ENCODE peak calls at places on chromosomes 1 and 21, in five cellular contexts. P, N, O, J and W are unnamed samples.

GRCh38 chr21:33374080-33374873 is 28.9 kb upstream of the IFNGR2 start:
- DNase-seq in O (peak), J (no peak), P (peak), N (no peak), W (no peak)

GRCh38 chr21:45084121-45084520 is 9.7 kb downstream of the ADARB1 start:
- DNase-seq in J (no peak), P (no peak), O (no peak), N (no peak), W (no peak)

GRCh38 chr21:37560385-37560784 is 193.8 kb downstream of the DYRK1A start:
- DNase-seq in P (no peak), O (no peak), J (no peak), N (no peak), W (no peak)

GRCh38 chr1:80882552-80882951 is 918.2 kb upstream of the ADGRL2 start:
- DNase-seq in O (no peak), N (no peak), P (peak), J (no peak), W (no peak)

GRCh38 chr1:10379101-10379620 is 19.7 kb upstream of the PGD start:
- DNase-seq in O (no peak), J (no peak), N (no peak), P (no peak), W (no peak)

GRCh38 chr1:163178628-163179027 is 24.1 kb downstream of the RGS5 start:
- DNase-seq in P (no peak), O (no peak), J (no peak), N (no peak), W (no peak)

GRCh38 chr1:197343663-197344273 is 75.7 kb downstream of the CRB1 start:
- DNase-seq in O (no peak), P (no peak), N (no peak), J (no peak), W (no peak)

GRCh38 chr1:213366141-213366831 is 315.2 kb downstream of the RPS6KC1 start:
- DNase-seq in J (no peak), O (no peak), P (no peak), N (no peak), W (no peak)

GRCh38 chr1:161885013-161885412 is 118.9 kb downstream of the ATF6 start:
- DNase-seq in N (no peak), J (no peak), P (peak), O (no peak), W (peak)

GRCh38 chr21:34726627-34727337 is 58.0 kb downstream of the CLIC6 start:
- DNase-seq in O (no peak), P (no peak), J (no peak), N (no peak), W (no peak)

GRCh38 chr21:46096997-46097825 is 701 bp upstream of the COL6A2 start:
- DNase-seq in O (no peak), N (no peak), P (peak), J (peak), W (no peak)

GRCh38 chr1:204151562-204152309 is at the start of gene ETNK2:
- DNase-seq in P (peak), O (peak), N (no peak), J (peak), W (no peak)

GRCh38 chr1:17673335-17674075 is 81.6 kb upstream of the ACTL8 start:
- DNase-seq in O (no peak), P (no peak), N (no peak), J (no peak), W (no peak)

GRCh38 chr1:15257309-15257708 is 10.3 kb downstream of the FHAD1 start:
- DNase-seq in J (no peak), N (no peak), P (no peak), O (no peak), W (no peak)

GRCh38 chr1:92298573-92299476 is at the start of the genes GLMN and RPAP2:
- DNase-seq in P (peak), J (peak), N (peak), O (peak), W (peak)

GRCh38 chr1:75794382-75794781 is 2.3 kb upstream of the MSH4 start:
- DNase-seq in N (no peak), P (no peak), O (no peak), J (no peak), W (no peak)

GRCh38 chr1:245085508-245086095 is 69.2 kb upstream of the KIF26B start:
- DNase-seq in J (no peak), N (no peak), O (no peak), P (peak), W (peak)

GRCh38 chr1:210371916-210372315 is 43.2 kb downstream of the HHAT start:
- DNase-seq in O (no peak), N (no peak), J (no peak), P (no peak), W (no peak)

GRCh38 chr1:12627308-12627707 is 9.3 kb upstream of the DHRS3 start:
- DNase-seq in P (no peak), N (no peak), O (no peak), J (no peak), W (no peak)

GRCh38 chr1:19754482-19754881 is 45.2 kb downstream of the TMCO4 start:
- DNase-seq in N (no peak), J (no peak), O (peak), P (no peak), W (no peak)

GRCh38 chr1:211811126-211811525 is 19.4 kb downstream of the LPGAT1 start:
- DNase-seq in N (no peak), O (no peak), J (no peak), P (no peak), W (no peak)

GRCh38 chr1:22296701-22297591 is 154.0 kb upstream of the WNT4 start:
- DNase-seq in J (no peak), O (no peak), N (no peak), P (peak), W (no peak)

GRCh38 chr1:55060133-55060999 is 21.0 kb downstream of the PCSK9 start:
- DNase-seq in O (no peak), N (no peak), J (no peak), P (no peak), W (no peak)

GRCh38 chr1:93579891-93580290 is 101.7 kb downstream of the BCAR3 start:
- DNase-seq in O (no peak), P (peak), J (no peak), N (no peak), W (peak)

GRCh38 chr1:165914136-165914798 is 86.9 kb downstream of the UCK2 start:
- DNase-seq in J (no peak), N (no peak), O (peak), P (peak), W (no peak)

GRCh38 chr1:218478336-218478735 is 133.2 kb downstream of the TGFB2 start:
- DNase-seq in O (no peak), N (no peak), J (no peak), P (no peak), W (no peak)

GRCh38 chr21:42566524-42567180 is 53.0 kb downstream of the SLC37A1 start:
- DNase-seq in P (no peak), O (no peak), N (no peak), J (peak), W (no peak)

GRCh38 chr1:209443975-209444651 is 139.4 kb upstream of the CAMK1G start:
- DNase-seq in N (no peak), P (no peak), J (no peak), O (no peak), W (no peak)

GRCh38 chr1:189424746-189425331 is 1052.8 kb downstream of the BRINP3 start:
- DNase-seq in J (no peak), P (peak), N (no peak), O (no peak), W (no peak)

GRCh38 chr1:226406401-226406881 is 1.5 kb downstream of the PARP1 start:
- DNase-seq in N (no peak), O (no peak), J (no peak), P (peak), W (no peak)

GRCh38 chr1:64036549-64036948 is 166.9 kb upstream of the UBE2U start:
- DNase-seq in J (no peak), O (no peak), N (no peak), P (no peak), W (no peak)

GRCh38 chr21:33682992-33683627 is 40.8 kb downstream of the ITSN1 start:
- DNase-seq in O (no peak), P (peak), N (no peak), J (no peak), W (peak)

GRCh38 chr1:115426271-115426771 is 88.3 kb upstream of the NGF start:
- DNase-seq in N (peak), P (peak), J (no peak), O (peak), W (peak)

GRCh38 chr1:234608026-234608719 is 1.8 kb downstream of the IRF2BP2 start:
- DNase-seq in N (peak), P (peak), O (peak), J (peak), W (no peak)

GRCh38 chr1:23651069-23651808 is 40.4 kb upstream of the RPL11 start:
- DNase-seq in N (no peak), P (peak), J (peak), O (no peak), W (no peak)

GRCh38 chr1:4054957-4055676 is 155.0 kb upstream of the C1orf174 start:
- DNase-seq in O (no peak), N (no peak), P (no peak), J (no peak), W (no peak)

GRCh38 chr1:4056989-4057388 is 156.9 kb upstream of the C1orf174 start:
- DNase-seq in O (no peak), P (no peak), N (no peak), J (no peak), W (no peak)

GRCh38 chr1:4055677-4055967 is 155.6 kb upstream of the C1orf174 start:
- DNase-seq in N (no peak), J (no peak), P (no peak), O (no peak), W (no peak)

GRCh38 chr1:4057603-4058002 is 157.5 kb upstream of the C1orf174 start:
- DNase-seq in J (no peak), P (no peak), O (no peak), N (no peak), W (no peak)

GRCh38 chr1:4056422-4056821 is 156.3 kb upstream of the C1orf174 start:
- DNase-seq in P (no peak), J (no peak), N (no peak), O (no peak), W (no peak)
- TF ChIP-seq CTCF in P (no peak), J (no peak), N (no peak), O (no peak), W (no peak)

DNA sequence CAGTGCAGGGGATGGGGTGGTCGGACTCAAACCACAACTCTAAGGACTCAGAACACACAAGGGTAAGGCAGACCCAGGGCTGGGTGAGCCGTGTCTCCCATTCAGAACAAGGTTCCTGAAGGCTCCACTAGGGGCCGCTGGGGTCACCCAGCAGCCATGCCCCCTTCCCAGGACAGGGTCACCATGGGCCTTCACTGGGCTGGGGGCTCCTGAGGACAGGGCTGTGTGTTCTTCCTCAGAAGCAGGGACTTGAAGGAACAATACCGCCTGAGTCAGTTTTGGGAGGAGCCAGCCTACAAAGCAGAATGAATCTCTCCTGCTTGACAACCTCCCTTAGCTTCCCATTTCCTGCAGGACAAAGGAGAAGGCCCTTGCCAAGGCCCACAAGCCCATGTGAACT is 15.4 kb downstream of the RIMS3 start:
- DNase-seq in P (no peak), N (no peak), J (peak), O (peak), W (no peak)
- TF ChIP-seq CTCF in P (peak), N (no peak), J (no peak), O (peak), W (peak)

GRCh38 chr1:3785458-3786157 is 10.7 kb downstream of the LRRC47 start:
- DNase-seq in O (peak), J (no peak), N (no peak), P (no peak), W (no peak)
- TF ChIP-seq CTCF in O (peak), J (no peak), N (no peak), P (peak), W (peak)

DNA sequence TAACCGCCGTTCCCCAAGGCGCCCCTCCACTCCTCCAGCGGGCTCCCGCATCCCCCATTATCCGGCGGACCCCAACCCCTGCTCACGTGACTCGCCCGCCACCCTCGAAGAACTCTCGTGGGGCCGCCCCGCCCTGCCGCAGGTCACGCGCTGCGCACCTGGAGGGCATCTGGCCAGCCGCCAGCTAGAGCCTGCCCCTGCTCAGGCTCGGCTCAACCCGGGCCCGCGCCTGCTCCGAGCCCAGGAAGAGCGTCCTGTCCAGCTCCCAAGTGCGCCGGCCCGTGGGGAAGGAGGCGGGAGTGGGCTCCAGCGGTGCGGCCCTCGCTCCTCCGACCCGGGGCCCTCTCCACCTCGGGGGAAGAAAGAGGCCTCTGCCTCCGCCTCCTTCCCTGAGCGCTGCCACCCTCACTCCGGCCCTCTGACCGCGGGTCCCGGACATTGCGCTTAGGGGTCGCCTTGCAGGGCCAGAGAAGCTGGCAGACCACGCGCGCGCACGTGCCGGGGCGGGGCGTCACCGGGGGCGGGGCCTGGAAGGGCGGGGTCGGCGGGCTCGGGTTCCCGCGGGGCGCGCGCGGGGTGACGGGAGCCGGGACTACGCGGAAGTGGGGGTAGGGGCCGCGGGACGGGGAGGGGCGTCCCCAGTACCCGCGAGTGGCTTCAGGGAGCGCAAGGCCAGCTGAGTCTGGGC is 28.4 kb downstream of the HMGN2 start:
- DNase-seq in J (peak), N (peak), O (peak), P (peak), W (no peak)
- TF ChIP-seq CTCF in J (no peak), N (no peak), O (no peak), P (no peak), W (no peak)